ENCODE peak calls at places on chromosomes 3 and 15, in seven cellular contexts. L is thyroid gland, D is body of pancreas, E is K562, S is transverse colon, Q is heart left ventricle, X is Peyer's patch. A is an unnamed sample.

GRCh38 chr15:72827216-72827615 is 43.7 kb upstream of the ADPGK start:
- DNase-seq in L (no peak), D (no peak), E (no peak), S (no peak), Q (no peak), X (no peak), A (no peak)

GRCh38 chr15:74542192-74543042 is 1.4 kb downstream of the ARID3B start:
- DNase-seq in L (no peak), D (no peak), E (no peak), S (no peak), Q (no peak), X (no peak), A (no peak)

GRCh38 chr15:69163124-69163669 is 2.8 kb downstream of the GLCE start:
- DNase-seq in L (no peak), D (no peak), E (no peak), S (no peak), Q (no peak), X (no peak), A (no peak)

GRCh38 chr3:4786431-4786830 is 192.8 kb upstream of the BHLHE40 start:
- DNase-seq in L (no peak), D (no peak), E (no peak), S (no peak), Q (no peak), X (no peak), A (no peak)

GRCh38 chr3:18837137-18837536 is 311.2 kb upstream of the KCNH8 start:
- DNase-seq in L (no peak), D (no peak), E (no peak), S (no peak), Q (no peak), X (no peak), A (no peak)

GRCh38 chr3:66200147-66200546 is 20.7 kb upstream of the SLC25A26 start:
- DNase-seq in L (no peak), D (no peak), E (no peak), S (no peak), Q (no peak), X (no peak), A (peak; percentile 77)

GRCh38 chr3:172562881-172563835 is 39.9 kb upstream of the TNFSF10 start:
- DNase-seq in L (no peak), D (peak; percentile 36), E (no peak), S (no peak), Q (no peak), X (no peak), A (no peak)

GRCh38 chr3:190862209-190863118 is at the start of gene GMNC:
- DNase-seq in L (peak; percentile 82), D (peak; percentile 90), E (no peak), S (peak; percentile 77), Q (peak; percentile 93), X (peak; percentile 85), A (peak; percentile 62)

GRCh38 chr15:38401101-38401500 is 52.8 kb upstream of the FAM98B start:
- DNase-seq in L (no peak), D (no peak), E (no peak), S (no peak), Q (no peak), X (no peak), A (no peak)

GRCh38 chr3:186839874-186840641 is 2.5 kb upstream of the ADIPOQ start:
- DNase-seq in L (peak; percentile 62), D (no peak), E (no peak), S (no peak), Q (no peak), X (no peak), A (no peak)

GRCh38 chr3:46607603-46608028 is 4.7 kb upstream of the FAM240A start:
- DNase-seq in L (no peak), D (no peak), E (peak; percentile 48), S (no peak), Q (no peak), X (no peak), A (no peak)

GRCh38 chr3:141998674-141999290 is 122.3 kb downstream of the ATP1B3 start:
- DNase-seq in L (no peak), D (no peak), E (no peak), S (no peak), Q (no peak), X (no peak), A (no peak)

GRCh38 chr15:53384417-53384816 is 375.0 kb downstream of the WDR72 start:
- DNase-seq in L (peak; percentile 24), D (peak; percentile 46), E (no peak), S (peak; percentile 23), Q (no peak), X (no peak), A (no peak)

GRCh38 chr3:129123314-129124060 is 1.9 kb upstream of the RAB43 start:
- DNase-seq in L (no peak), D (peak; percentile 17), E (no peak), S (peak; percentile 27), Q (no peak), X (peak; percentile 52), A (no peak)

GRCh38 chr3:184846500-184846899 is 34.5 kb downstream of the VPS8 start:
- DNase-seq in L (no peak), D (no peak), E (no peak), S (no peak), Q (no peak), X (no peak), A (no peak)

GRCh38 chr3:42518800-42519567 is 16.5 kb downstream of the VIPR1 start:
- DNase-seq in L (no peak), D (no peak), E (peak; percentile 50), S (no peak), Q (no peak), X (no peak), A (no peak)

GRCh38 chr3:10142707-10143560 is 1.4 kb downstream of the VHL start:
- DNase-seq in L (no peak), D (peak; percentile 23), E (peak; percentile 42), S (no peak), Q (no peak), X (peak; percentile 51), A (no peak)

GRCh38 chr15:39140060-39140604 is 440.7 kb upstream of the THBS1 start:
- DNase-seq in L (no peak), D (no peak), E (peak; percentile 81), S (no peak), Q (no peak), X (no peak), A (no peak)

GRCh38 chr3:181660337-181660736 is 51.4 kb upstream of the SOX2 start:
- DNase-seq in L (no peak), D (no peak), E (no peak), S (no peak), Q (no peak), X (no peak), A (no peak)

GRCh38 chr15:75583689-75584088 is 4.6 kb upstream of the PTPN9 start:
- DNase-seq in L (peak; percentile 49), D (no peak), E (no peak), S (no peak), Q (no peak), X (no peak), A (no peak)

GRCh38 chr3:152738656-152739055 is 96.3 kb upstream of the P2RY1 start:
- DNase-seq in L (no peak), D (no peak), E (no peak), S (no peak), Q (no peak), X (no peak), A (no peak)

GRCh38 chr15:42091753-42092665 is 2.4 kb downstream of the PLA2G4D start:
- DNase-seq in L (no peak), D (no peak), E (no peak), S (no peak), Q (no peak), X (no peak), A (no peak)

GRCh38 chr3:47517937-47518336 is 4.4 kb upstream of the ELP6 start:
- DNase-seq in L (no peak), D (no peak), E (no peak), S (no peak), Q (no peak), X (no peak), A (no peak)

GRCh38 chr3:194730369-194730768 is 44.7 kb downstream of the FAM43A start:
- DNase-seq in L (peak; percentile 34), D (peak; percentile 71), E (no peak), S (peak; percentile 63), Q (no peak), X (peak; percentile 71), A (no peak)

GRCh38 chr3:123202451-123202850 is 708 bp downstream of the SEC22A start:
- DNase-seq in L (no peak), D (no peak), E (peak; percentile 10), S (no peak), Q (peak; percentile 22), X (peak; percentile 48), A (no peak)

GRCh38 chr3:84965141-84965540 is 6.4 kb downstream of the CADM2 start:
- DNase-seq in L (no peak), D (no peak), E (no peak), S (no peak), Q (no peak), X (no peak), A (no peak)

GRCh38 chr15:29589975-29590374 is 232.3 kb downstream of the TJP1 start:
- DNase-seq in L (no peak), D (no peak), E (no peak), S (no peak), Q (no peak), X (no peak), A (no peak)

GRCh38 chr3:140186421-140186920 is 251.5 kb downstream of the CLSTN2 start:
- DNase-seq in L (peak; percentile 41), D (peak; percentile 47), E (no peak), S (no peak), Q (no peak), X (no peak), A (no peak)

GRCh38 chr3:125129512-125129962 is 73.7 kb upstream of the HEG1 start:
- DNase-seq in L (peak; percentile 90), D (peak; percentile 65), E (no peak), S (peak; percentile 47), Q (peak; percentile 71), X (peak; percentile 79), A (no peak)

GRCh38 chr3:52277071-52277964 is 1.1 kb downstream of the WDR82 start:
- DNase-seq in L (peak; percentile 95), D (peak; percentile 84), E (no peak), S (peak; percentile 84), Q (peak; percentile 90), X (peak; percentile 89), A (peak; percentile 74)
- TF ChIP-seq POLR2A in L (peak; percentile 94), D (peak; percentile 48), E (peak; percentile 54), S (peak; percentile 76), Q (peak; percentile 8), X (no peak), A (no peak)

DNA sequence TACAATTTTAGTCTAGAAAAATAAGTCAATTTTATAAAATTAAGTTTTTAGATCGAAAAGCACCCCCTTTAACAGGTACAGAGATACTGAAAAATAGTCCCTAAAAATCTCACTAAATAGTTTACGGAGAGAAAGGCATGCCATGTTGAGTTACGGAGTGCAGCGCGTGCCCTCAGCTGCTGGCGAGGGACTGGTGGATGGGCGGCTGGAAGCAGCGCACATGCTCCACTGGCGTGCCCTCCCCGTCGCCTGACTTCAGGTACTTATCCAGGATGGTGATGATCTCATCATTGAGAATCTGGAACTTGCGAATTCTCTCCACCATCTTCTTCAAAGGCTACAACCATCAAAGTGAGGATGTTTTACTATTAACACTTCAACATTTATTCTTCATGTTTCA is 31.4 kb downstream of the NIPA2 start:
- DNase-seq in L (no peak), D (no peak), E (no peak), S (no peak), Q (no peak), X (no peak), A (no peak)
- TF ChIP-seq POLR2A in L (no peak), D (no peak), E (no peak), S (no peak), Q (no peak), X (no peak), A (no peak)

GRCh38 chr15:51726302-51727073 is 11.0 kb downstream of the LYSMD2 start:
- DNase-seq in L (peak; percentile 61), D (peak; percentile 47), E (peak; percentile 82), S (peak; percentile 53), Q (peak; percentile 76), X (peak; percentile 64), A (no peak)
- TF ChIP-seq POLR2A in L (no peak), D (no peak), E (no peak), S (no peak), Q (no peak), X (no peak), A (no peak)

GRCh38 chr3:50567386-50568182 is at the start of gene C3orf18:
- DNase-seq in L (peak; percentile 95), D (peak; percentile 92), E (peak; percentile 95), S (peak; percentile 95), Q (peak; percentile 97), X (peak; percentile 97), A (peak; percentile 79)
- TF ChIP-seq POLR2A in L (peak; percentile 63), D (no peak), E (no peak), S (peak; percentile 41), Q (no peak), X (peak; percentile 12), A (no peak)